ENCODE peak calls at places on chromosomes 2 and 18, in nine cellular contexts. H is ACHN; B is T-helper 9 cell; D is foreskin fibroblast; S is activated T-cell treated with anti-CD3 and anti-CD28 coated beads, Interleukin-2, amount 50 U/mL, for 1 hour; F is type B pancreatic cell; W is kidney epithelial cell; G is renal cortical epithelial cell; U is stimulated activated CD4-positive, alpha-beta T cell treated with anti-CD3 and anti-CD28 coated beads, Interleukin-12 subunit alpha, Interleukin-12 subunit beta, amount 100 ng/mL, for 4 hours. J is an unnamed sample.

GRCh38 chr2:181310967-181311366 is 146.2 kb upstream of the ITGA4 start:
- DNase-seq in U (no peak), S (peak; percentile 29), G (no peak), D (no peak), F (no peak), B (no peak), W (no peak), H (no peak), J (no peak)

GRCh38 chr2:230685165-230685560 is 27.5 kb upstream of the CAB39 start:
- DNase-seq in W (no peak), H (no peak), U (no peak), S (no peak), D (no peak), G (no peak), F (no peak), B (no peak), J (peak; percentile 45)

GRCh38 chr18:76274470-76275289 is 220.4 kb downstream of the ZNF516 start:
- DNase-seq in F (no peak), W (no peak), H (no peak), D (no peak), S (no peak), U (no peak), B (no peak), G (no peak), J (peak; percentile 51)

GRCh38 chr2:159939946-159940345 is 122.5 kb downstream of the PLA2R1 start:
- DNase-seq in D (no peak), B (no peak), S (no peak), H (peak; percentile 45), G (peak; percentile 28), F (no peak), U (no peak), W (no peak), J (no peak)

GRCh38 chr2:54065411-54065810 is 50.0 kb upstream of the ACYP2 start:
- DNase-seq in U (no peak), W (peak; percentile 58), S (no peak), F (no peak), D (peak; percentile 81), B (no peak), G (peak; percentile 77), H (peak; percentile 34), J (no peak)

GRCh38 chr2:192197387-192197786 is 2.7 kb upstream of the TMEFF2 start:
- DNase-seq in U (no peak), H (peak; percentile 24), D (no peak), S (no peak), W (no peak), F (no peak), G (no peak), B (no peak), J (no peak)

GRCh38 chr2:72837171-72837570 is 11.3 kb upstream of the EXOC6B start:
- DNase-seq in S (no peak), G (no peak), B (no peak), D (peak; percentile 30), H (no peak), F (no peak), U (no peak), W (no peak), J (no peak)

GRCh38 chr2:80256396-80257167 is 48.0 kb downstream of the LRRTM1 start:
- DNase-seq in W (no peak), S (no peak), U (no peak), G (peak; percentile 25), F (no peak), D (no peak), H (peak; percentile 36), B (no peak), J (no peak)

GRCh38 chr2:173119069-173119807 is 43.6 kb downstream of the MAP3K20 start:
- DNase-seq in H (no peak), G (no peak), B (no peak), U (no peak), W (no peak), D (no peak), S (no peak), F (no peak), J (no peak)

GRCh38 chr18:47680488-47680887 is 250.0 kb downstream of the SMAD2 start:
- DNase-seq in D (no peak), W (no peak), B (no peak), S (no peak), U (no peak), F (no peak), H (no peak), G (no peak), J (no peak)

GRCh38 chr2:120461092-120461491 is 115.2 kb downstream of the INHBB start:
- DNase-seq in W (no peak), G (no peak), B (no peak), U (no peak), S (no peak), D (no peak), H (no peak), F (no peak), J (no peak)

GRCh38 chr2:161546635-161547034 is 77.6 kb upstream of the SLC4A10 start:
- DNase-seq in G (no peak), B (no peak), D (no peak), F (no peak), U (no peak), S (no peak), H (no peak), W (no peak), J (no peak)

GRCh38 chr18:28063181-28063790 is 113.6 kb downstream of the CDH2 start:
- DNase-seq in D (peak; percentile 21), S (no peak), H (no peak), W (peak; percentile 44), U (no peak), B (no peak), G (peak; percentile 76), F (no peak), J (no peak)

GRCh38 chr18:24127735-24128134 is 11.1 kb upstream of the CABYR start:
- DNase-seq in F (no peak), W (no peak), G (no peak), S (no peak), D (no peak), H (no peak), U (no peak), B (no peak), J (no peak)

GRCh38 chr2:234290671-234291070 is 206.2 kb downstream of the ARL4C start:
- DNase-seq in B (peak; percentile 70), H (no peak), S (peak; percentile 78), D (no peak), F (no peak), U (peak; percentile 60), G (peak; percentile 40), W (no peak), J (peak; percentile 38)

GRCh38 chr18:53789376-53790247 is 434.9 kb downstream of the MBD2 start:
- DNase-seq in U (no peak), H (no peak), B (no peak), W (no peak), G (peak; percentile 10), F (no peak), D (no peak), S (no peak), J (no peak)

GRCh38 chr2:61554604-61555003 is 16.4 kb upstream of the XPO1 start:
- DNase-seq in U (no peak), S (no peak), B (no peak), F (no peak), D (no peak), H (no peak), W (no peak), G (no peak), J (no peak)

GRCh38 chr18:31042391-31043181 is at the start of gene DSC3:
- DNase-seq in U (no peak), H (peak; percentile 2), W (no peak), S (no peak), D (no peak), F (peak; percentile 77), B (no peak), G (no peak), J (no peak)

GRCh38 chr2:128027278-128027800 is 520 bp downstream of the SAP130 start:
- DNase-seq in U (peak; percentile 97), S (peak; percentile 99), B (peak; percentile 97), D (peak; percentile 100), F (peak; percentile 98), G (peak; percentile 93), H (peak; percentile 99), W (peak; percentile 94), J (peak; percentile 99)

GRCh38 chr18:13179566-13180113 is 38.9 kb upstream of the LDLRAD4 start:
- DNase-seq in H (no peak), U (no peak), G (no peak), F (no peak), D (no peak), B (no peak), W (no peak), S (no peak), J (no peak)